ENCODE peak calls at places on chromosomes 2 and 18, in six cellular contexts. T is dorsolateral prefrontal cortex, Q is esophagus squamous epithelium, F is PC-3, C is brain microvascular endothelial cell, Z is GM23248. M is an unnamed sample.

GRCh38 chr2:8310557-8311455 is 371.1 kb upstream of the ID2 start:
- DNase-seq in T (no peak), Q (no peak), F (no peak), C (no peak), Z (no peak), M (no peak)

GRCh38 chr18:35456181-35456850 is 41.4 kb downstream of the INO80C start:
- DNase-seq in T (no peak), Q (no peak), F (peak), C (peak), Z (no peak), M (no peak)

GRCh38 chr2:103815732-103816131 is 1038.2 kb upstream of the POU3F3 start:
- DNase-seq in T (no peak), Q (no peak), F (no peak), C (no peak), Z (no peak), M (no peak)

GRCh38 chr2:10400568-10400977 is 47.6 kb downstream of the ODC1 start:
- DNase-seq in T (no peak), Q (no peak), F (peak), C (no peak), Z (no peak), M (no peak)

GRCh38 chr2:30732376-30732775 is 74.9 kb downstream of the CAPN13 start:
- DNase-seq in T (no peak), Q (no peak), F (no peak), C (no peak), Z (no peak), M (no peak)

GRCh38 chr2:74833418-74834233 is at the start of gene HK2:
- DNase-seq in T (peak), Q (no peak), F (peak), C (peak), Z (peak), M (peak)

GRCh38 chr18:31227497-31228229 is 65.0 kb upstream of the DSC1 start:
- DNase-seq in T (no peak), Q (no peak), F (no peak), C (no peak), Z (no peak), M (no peak)

GRCh38 chr2:69428981-69429380 is 8.3 kb downstream of the NFU1 start:
- DNase-seq in T (no peak), Q (no peak), F (no peak), C (no peak), Z (no peak), M (no peak)

GRCh38 chr18:13548944-13549878 is 177.1 kb downstream of the FAM210A start:
- DNase-seq in T (peak), Q (no peak), F (no peak), C (no peak), Z (no peak), M (no peak)

GRCh38 chr2:159214325-159214865 is 72.1 kb downstream of the WDSUB1 start:
- DNase-seq in T (no peak), Q (no peak), F (peak), C (no peak), Z (no peak), M (no peak)

GRCh38 chr2:159213296-159213695 is 73.2 kb downstream of the WDSUB1 start:
- DNase-seq in T (no peak), Q (no peak), F (no peak), C (no peak), Z (no peak), M (no peak)

GRCh38 chr2:159217661-159218060 is 68.8 kb downstream of the WDSUB1 start:
- DNase-seq in T (peak), Q (no peak), F (no peak), C (no peak), Z (no peak), M (no peak)

GRCh38 chr2:159219394-159219998 is 67.0 kb downstream of the WDSUB1 start:
- DNase-seq in T (no peak), Q (no peak), F (no peak), C (no peak), Z (no peak), M (no peak)

GRCh38 chr2:159218389-159218788 is 68.1 kb downstream of the WDSUB1 start:
- DNase-seq in T (no peak), Q (no peak), F (no peak), C (no peak), Z (no peak), M (no peak)
- H3K4me3 ChIP-seq in T (no peak), Q (no peak), F (no peak), C (no peak), Z (no peak), M (no peak)

GRCh38 chr2:96147593-96148201 is 2.5 kb upstream of the DUSP2 start:
- DNase-seq in T (no peak), Q (no peak), F (no peak), C (no peak), Z (no peak), M (no peak)
- H3K4me3 ChIP-seq in T (no peak), Q (no peak), F (no peak), C (no peak), Z (no peak), M (no peak)

DNA sequence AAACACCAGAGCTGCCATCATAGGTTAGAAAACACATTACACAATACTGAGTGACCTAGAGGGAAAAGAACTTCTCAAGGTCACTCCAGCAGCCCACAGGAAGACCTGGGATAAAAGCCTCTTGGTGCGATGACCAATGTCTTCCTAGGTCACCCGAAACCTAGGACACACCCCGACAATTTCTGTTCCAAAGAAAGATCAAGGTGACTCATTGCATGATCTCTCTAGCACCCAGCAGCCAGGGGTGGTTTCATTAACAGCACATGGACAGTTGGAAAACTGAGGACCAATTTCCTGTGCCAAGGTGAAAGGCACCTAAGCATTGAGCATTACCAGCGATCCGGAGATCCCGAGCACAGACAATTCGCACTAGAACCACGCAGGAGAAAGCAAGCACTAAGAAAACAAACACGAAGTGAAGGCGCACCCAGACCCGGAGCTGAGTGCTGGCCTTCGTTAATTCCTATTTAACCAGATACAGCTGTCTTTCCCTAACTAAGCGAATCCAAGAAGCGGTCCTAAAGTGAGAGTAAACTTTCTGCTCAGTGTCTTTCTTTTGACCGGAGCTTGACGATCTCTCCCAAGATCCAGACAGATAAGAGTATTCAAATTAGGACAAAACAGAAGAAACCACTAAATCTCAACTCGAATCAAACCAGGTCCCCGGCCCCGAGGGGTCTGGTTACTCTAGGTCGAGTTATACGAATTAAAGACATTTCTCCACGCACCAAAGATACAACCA is 1.4 kb downstream of the CACNB4 start:
- DNase-seq in T (no peak), Q (no peak), F (peak), C (no peak), Z (peak), M (peak)
- H3K4me3 ChIP-seq in T (peak), Q (peak), F (peak), C (peak), Z (peak), M (peak)

GRCh38 chr2:176178807-176179271 is 9.6 kb upstream of the HOXD1 start:
- DNase-seq in T (no peak), Q (no peak), F (no peak), C (no peak), Z (no peak), M (no peak)
- H3K4me3 ChIP-seq in T (no peak), Q (peak), F (no peak), C (no peak), Z (peak), M (peak)

GRCh38 chr2:218401834-218402370 is 2.2 kb downstream of the CTDSP1 start:
- DNase-seq in T (no peak), Q (no peak), F (no peak), C (no peak), Z (no peak), M (no peak)
- H3K4me3 ChIP-seq in T (no peak), Q (peak), F (peak), C (no peak), Z (peak), M (peak)

DNA sequence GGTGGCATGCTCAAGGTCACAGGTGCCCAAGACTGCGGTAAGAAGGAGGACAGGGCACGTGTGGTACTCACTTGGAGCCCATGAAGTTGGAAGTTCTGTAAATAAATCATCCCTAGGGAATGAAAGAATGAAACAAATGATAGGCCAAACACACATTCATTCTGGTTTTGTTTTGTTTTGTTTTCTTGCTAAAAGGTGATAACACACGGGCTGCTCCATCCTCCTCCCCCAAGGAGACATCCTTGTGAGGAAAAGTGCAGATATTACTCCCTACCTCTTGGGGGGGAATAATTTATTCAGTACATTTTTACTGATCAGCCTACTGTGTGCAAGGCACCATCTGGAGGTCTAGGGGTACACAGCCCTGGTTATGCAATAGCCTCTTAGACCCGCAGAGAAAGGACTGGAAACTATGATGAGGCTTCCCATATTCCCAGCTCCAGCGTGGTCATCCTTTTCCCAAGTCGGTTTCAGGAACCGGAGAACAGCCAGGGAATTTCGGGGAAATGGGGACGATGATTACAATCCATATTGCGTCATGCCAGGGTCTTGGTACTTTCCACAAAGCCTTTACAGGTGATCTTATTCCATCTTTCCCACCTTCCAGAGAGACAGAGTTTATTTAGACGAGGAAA is 6.3 kb downstream of the RAX start:
- DNase-seq in T (no peak), Q (no peak), F (no peak), C (no peak), Z (no peak), M (no peak)
- H3K4me3 ChIP-seq in T (no peak), Q (no peak), F (no peak), C (no peak), Z (no peak), M (no peak)

DNA sequence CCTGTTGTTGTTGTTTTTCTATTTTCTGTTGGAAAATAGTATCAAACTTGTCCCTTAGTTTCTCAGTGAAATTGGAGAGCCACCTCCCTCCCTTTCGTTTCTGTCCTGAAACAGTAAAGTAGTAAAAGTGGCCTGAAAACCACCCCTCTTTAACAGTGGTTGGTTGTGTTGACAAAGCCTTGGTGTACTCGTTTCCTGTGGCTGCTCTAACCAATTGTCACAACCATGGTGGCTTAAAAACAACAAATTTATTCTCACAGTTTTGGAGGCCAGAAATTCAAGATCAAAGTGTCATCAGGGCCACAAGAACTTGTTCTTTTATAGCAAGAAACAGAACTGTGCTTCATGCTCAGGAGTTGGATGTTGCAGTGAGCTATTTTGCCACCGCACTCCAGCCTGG is 4.0 kb upstream of the DYSF start:
- DNase-seq in T (no peak), Q (no peak), F (no peak), C (no peak), Z (no peak), M (no peak)
- H3K4me3 ChIP-seq in T (no peak), Q (no peak), F (no peak), C (no peak), Z (no peak), M (no peak)